ENCODE peak calls at places on chromosomes 11 and 22, in seven cellular contexts. M is coronary artery, H is heart left ventricle, A is body of pancreas, P is fibroblast of lung, D is cardiac muscle cell, B is H9. V is an unnamed sample.

GRCh38 chr22:19195796-19196731 is 17.5 kb upstream of the SLC25A1 start:
- DNase-seq in D (no peak), B (no peak), M (no peak), P (no peak), A (no peak), H (no peak), V (peak)

GRCh38 chr22:18118345-18118915 is 7.8 kb downstream of the TUBA8 start:
- DNase-seq in D (no peak), A (no peak), M (no peak), B (no peak), P (no peak), H (no peak), V (no peak)

GRCh38 chr11:79007811-79008294 is 433.0 kb downstream of the TENM4 start:
- DNase-seq in D (no peak), H (no peak), P (no peak), M (no peak), A (no peak), B (no peak), V (no peak)

GRCh38 chr11:111512296-111513239 is at the start of gene BTG4:
- DNase-seq in A (no peak), P (peak), H (no peak), M (no peak), D (peak), B (peak), V (no peak)

GRCh38 chr11:316031-316701 is 2.3 kb downstream of the IFITM1 start:
- DNase-seq in P (no peak), B (peak), D (no peak), H (peak), M (peak), A (no peak), V (peak)

GRCh38 chr11:2510626-2511402 is 66.0 kb downstream of the KCNQ1 start:
- DNase-seq in A (no peak), P (no peak), B (no peak), H (peak), D (no peak), M (peak), V (peak)

GRCh38 chr11:76823481-76824028 is 37.2 kb upstream of the ACER3 start:
- DNase-seq in A (no peak), P (peak), B (peak), M (no peak), D (peak), H (peak), V (no peak)

GRCh38 chr11:278001-278951 is at the start of gene NLRP6:
- DNase-seq in M (no peak), P (no peak), D (no peak), A (peak), B (no peak), H (peak), V (peak)

GRCh38 chr11:96112192-96113099 is 188.5 kb upstream of the MTMR2 start:
- DNase-seq in D (peak), A (no peak), H (no peak), M (no peak), P (no peak), B (no peak), V (no peak)

GRCh38 chr22:45805413-45805812 is 133.8 kb downstream of the ATXN10 start:
- DNase-seq in D (peak), M (no peak), A (no peak), B (no peak), H (no peak), P (peak), V (no peak)

GRCh38 chr22:49015993-49016908 is 811.4 kb downstream of the BRD1 start:
- DNase-seq in P (no peak), M (peak), A (no peak), B (peak), D (no peak), H (peak), V (peak)

GRCh38 chr11:35163209-35163608 is 24.2 kb downstream of the CD44 start:
- DNase-seq in B (no peak), D (no peak), H (no peak), P (peak), A (no peak), M (no peak), V (no peak)

GRCh38 chr22:39526736-39527171 is 5.8 kb downstream of the RPS19BP1 start:
- DNase-seq in M (no peak), A (no peak), B (no peak), P (no peak), D (no peak), H (peak), V (no peak)

GRCh38 chr11:117187799-117188481 is 9.4 kb downstream of the SIDT2 start:
- DNase-seq in M (peak), P (no peak), H (peak), A (no peak), D (no peak), B (no peak), V (peak)

GRCh38 chr22:43393132-43393844 is 18.5 kb upstream of the MPPED1 start:
- DNase-seq in P (no peak), A (no peak), B (no peak), M (no peak), H (no peak), D (no peak), V (no peak)

GRCh38 chr11:76598426-76598839 is 72.1 kb downstream of the LRRC32 start:
- DNase-seq in D (peak), P (peak), B (peak), M (peak), H (no peak), A (no peak), V (no peak)

GRCh38 chr11:128157423-128158298 is 429.7 kb downstream of the ETS1 start:
- DNase-seq in P (peak), B (peak), M (no peak), H (no peak), D (peak), A (peak), V (no peak)

GRCh38 chr11:47590026-47590861 is 3.8 kb downstream of the FAM180B start:
- DNase-seq in M (no peak), H (no peak), D (peak), B (peak), A (no peak), P (peak), V (no peak)

GRCh38 chr11:108870373-108871020 is 205.6 kb downstream of the DDX10 start:
- DNase-seq in A (no peak), D (peak), H (no peak), P (peak), B (no peak), M (no peak), V (no peak)

GRCh38 chr22:36328635-36329216 is 59.0 kb downstream of the MYH9 start:
- DNase-seq in H (peak), D (peak), B (no peak), P (peak), M (no peak), A (peak), V (no peak)

GRCh38 chr11:110366234-110366633 is 63.5 kb upstream of the FDX1 start:
- DNase-seq in B (no peak), D (peak), H (peak), M (no peak), A (peak), P (peak), V (no peak)

GRCh38 chr11:45556851-45557707 is 108.3 kb downstream of the CHST1 start:
- DNase-seq in M (no peak), P (peak), B (no peak), H (peak), A (no peak), D (peak), V (no peak)

GRCh38 chr11:60161766-60162165 is 21.1 kb downstream of the MS4A6A start:
- DNase-seq in D (no peak), P (no peak), H (no peak), M (no peak), B (no peak), A (no peak), V (no peak)

GRCh38 chr11:50072226-50073112 is 39.8 kb downstream of the OR4C45 start:
- DNase-seq in A (no peak), D (no peak), M (no peak), H (no peak), P (no peak), B (no peak), V (no peak)

GRCh38 chr11:62487698-62488551 is 58.7 kb downstream of the AHNAK start:
- DNase-seq in P (no peak), M (no peak), A (no peak), B (no peak), D (no peak), H (no peak), V (no peak)

GRCh38 chr11:66734215-66734614 is 5.2 kb upstream of the SPTBN2 start:
- DNase-seq in M (peak), D (no peak), A (no peak), H (no peak), P (no peak), B (no peak), V (no peak)

GRCh38 chr22:35454416-35455054 is 54.6 kb downstream of the MCM5 start:
- DNase-seq in A (no peak), H (no peak), D (no peak), M (no peak), B (no peak), P (no peak), V (no peak)

GRCh38 chr11:73217131-73217809 is 811 bp upstream of the P2RY2 start:
- DNase-seq in B (no peak), H (peak), M (no peak), P (no peak), A (peak), D (no peak), V (peak)

GRCh38 chr22:47083379-47083986 is 321.0 kb downstream of the TBC1D22A start:
- DNase-seq in A (no peak), M (no peak), D (no peak), P (no peak), H (no peak), B (peak), V (no peak)

GRCh38 chr22:50326959-50327710 is at the start of gene DENND6B:
- DNase-seq in H (peak), A (peak), D (peak), M (peak), B (peak), P (peak), V (no peak)
- TF ChIP-seq CTCF in H (peak), A (peak), D (no peak), M (peak), B (peak), P (peak), V (peak)

DNA sequence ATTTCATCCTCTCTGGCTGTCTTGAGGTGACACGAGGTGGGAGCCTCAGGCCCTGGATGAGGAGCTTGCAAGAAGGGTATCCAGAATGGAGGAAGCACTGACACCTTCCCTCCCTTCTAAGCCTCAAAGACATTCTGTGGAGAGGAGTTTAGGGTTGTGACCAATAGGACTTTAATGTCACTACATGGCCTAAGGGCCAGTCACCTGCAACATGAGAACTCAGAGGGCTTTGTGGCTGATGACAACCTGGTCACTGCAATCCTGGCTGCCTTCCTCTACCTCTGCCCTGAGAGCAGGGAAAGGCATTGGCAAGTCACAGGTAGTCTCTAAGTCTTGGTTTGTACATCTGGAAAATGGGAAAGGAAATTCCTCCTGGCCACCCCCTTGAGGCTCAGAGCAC is 33.7 kb downstream of the PISD start:
- DNase-seq in D (no peak), M (no peak), P (no peak), B (no peak), H (no peak), A (no peak), V (no peak)
- TF ChIP-seq CTCF in D (no peak), M (no peak), P (no peak), B (no peak), H (no peak), A (no peak), V (no peak)

GRCh38 chr11:64317325-64317960 is at the start of gene TRMT112:
- DNase-seq in P (peak), B (peak), D (peak), A (peak), H (peak), M (peak), V (peak)

GRCh38 chr11:64312947-64313346 is 4.4 kb downstream of the TRMT112 start:
- DNase-seq in M (no peak), D (no peak), B (no peak), P (no peak), H (no peak), A (no peak), V (no peak)

GRCh38 chr11:64314805-64315561 is 2.4 kb downstream of the TRMT112 start:
- DNase-seq in P (no peak), B (no peak), A (no peak), D (no peak), H (no peak), M (no peak), V (peak)

GRCh38 chr11:64313491-64314145 is 3.7 kb downstream of the TRMT112 start:
- DNase-seq in B (no peak), P (no peak), H (peak), D (peak), M (no peak), A (no peak), V (no peak)

DNA sequence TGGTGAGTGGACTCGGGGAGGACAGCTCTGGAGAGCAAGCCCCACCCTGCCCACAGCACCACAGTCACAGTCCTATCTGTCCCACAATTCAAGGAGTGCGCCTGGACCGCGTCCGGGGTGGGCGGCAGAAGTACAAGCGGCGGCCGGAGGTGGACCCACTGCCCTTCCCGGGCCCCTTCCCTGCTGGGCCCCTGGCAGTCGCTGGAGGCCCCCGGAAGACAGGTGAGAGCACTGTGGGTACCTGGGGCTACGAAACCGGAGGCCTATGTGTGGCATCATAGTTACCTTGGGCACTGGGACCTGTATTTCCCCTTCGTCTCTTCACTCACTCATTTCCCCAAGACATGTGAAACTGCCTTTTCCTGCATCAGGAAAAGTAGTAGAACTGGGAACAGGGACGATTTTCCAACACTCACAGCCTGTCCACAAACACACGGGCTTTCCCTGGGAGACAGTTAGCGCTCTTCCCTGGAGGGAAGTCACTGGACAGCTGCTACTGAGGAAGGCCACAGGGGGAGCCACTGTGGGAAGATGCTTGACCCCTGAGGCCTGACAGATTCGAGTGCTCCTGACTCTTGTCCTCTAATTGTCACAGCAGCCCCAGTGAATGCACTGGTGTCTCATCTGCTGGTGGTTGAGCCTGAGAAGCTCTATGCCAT is 3.1 kb downstream of the TRMT112 start:
- DNase-seq in H (no peak), P (no peak), M (no peak), D (no peak), A (no peak), B (no peak), V (peak)
- TF ChIP-seq CTCF in H (no peak), P (no peak), M (no peak), D (peak), A (no peak), B (peak), V (peak)

GRCh38 chr11:57641011-57641410 is 8.7 kb downstream of the YPEL4 start:
- DNase-seq in B (peak), A (no peak), P (no peak), D (peak), H (no peak), M (no peak), V (no peak)
- TF ChIP-seq CTCF in B (no peak), A (peak), P (peak), D (peak), H (peak), M (no peak), V (no peak)

GRCh38 chr11:63641727-63642126 is 27.5 kb upstream of the PLAAT3 start:
- DNase-seq in P (peak), A (no peak), H (no peak), B (no peak), M (no peak), D (peak), V (no peak)

GRCh38 chr11:63635762-63636465 is 21.7 kb upstream of the PLAAT3 start:
- DNase-seq in P (peak), D (peak), B (peak), H (peak), A (peak), M (no peak), V (no peak)

GRCh38 chr11:63643205-63643604 is 28.0 kb downstream of the ATL3 start:
- DNase-seq in A (peak), M (no peak), P (no peak), B (no peak), H (no peak), D (no peak), V (no peak)

GRCh38 chr11:63639195-63639832 is 25.1 kb upstream of the PLAAT3 start:
- DNase-seq in B (no peak), D (peak), M (no peak), A (no peak), P (peak), H (no peak), V (no peak)
- TF ChIP-seq CTCF in B (peak), D (peak), M (peak), A (peak), P (no peak), H (no peak), V (peak)

DNA sequence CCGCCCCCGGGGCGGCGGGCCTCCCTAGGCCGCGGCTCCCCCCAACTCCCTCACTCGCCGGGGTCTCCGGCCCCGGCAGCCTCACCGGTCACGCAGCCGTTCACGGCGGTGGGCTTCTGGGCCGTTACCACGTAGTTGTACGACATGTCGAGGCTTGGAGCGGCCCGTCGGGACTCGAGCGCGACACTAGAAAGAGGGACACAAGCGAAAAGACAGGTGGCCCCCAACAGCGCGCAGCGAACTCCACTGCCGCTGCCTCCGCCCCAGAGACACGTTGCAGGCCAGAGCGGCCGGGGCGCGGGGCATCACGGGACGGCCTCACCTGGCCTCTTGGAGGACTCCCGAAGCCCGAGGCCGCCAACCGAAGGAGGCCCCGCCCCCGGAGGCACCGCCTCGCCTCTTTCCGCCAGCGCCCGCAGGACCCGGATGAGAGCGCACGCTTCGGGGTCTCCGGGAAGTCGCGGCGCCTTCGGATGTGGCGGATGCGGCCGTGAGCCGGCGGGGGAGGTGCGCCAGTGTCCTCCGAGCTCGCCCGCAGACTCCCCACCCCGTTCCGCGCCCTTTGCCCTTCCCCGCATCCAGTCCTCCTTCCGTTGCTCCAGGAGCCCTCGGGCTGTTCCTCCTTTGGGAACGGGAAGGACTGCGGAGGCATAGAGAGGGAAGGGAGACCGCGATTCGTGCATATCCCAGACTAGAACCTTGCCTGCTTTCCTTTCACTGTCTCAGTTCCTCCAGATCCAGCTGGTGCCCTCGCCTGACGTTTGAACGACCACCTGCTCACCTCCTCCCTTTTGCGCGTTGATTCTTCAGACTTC is at the start of the genes DDB1 and TKFC:
- DNase-seq in D (peak), H (peak), M (peak), A (peak), P (peak), B (peak), V (peak)
- TF ChIP-seq CTCF in D (no peak), H (no peak), M (no peak), A (no peak), P (no peak), B (no peak), V (no peak)

GRCh38 chr22:29700949-29701927 is 18.6 kb upstream of the CABP7 start:
- DNase-seq in P (peak), H (no peak), B (peak), D (peak), A (peak), M (no peak), V (no peak)
- TF ChIP-seq CTCF in P (no peak), H (no peak), B (peak), D (peak), A (peak), M (no peak), V (peak)

GRCh38 chr22:28935140-28935539 is 51.8 kb downstream of the ZNRF3 start:
- DNase-seq in B (no peak), H (no peak), P (no peak), M (no peak), A (no peak), D (no peak), V (no peak)
- TF ChIP-seq CTCF in B (no peak), H (no peak), P (no peak), M (no peak), A (no peak), D (no peak), V (no peak)

GRCh38 chr22:21815958-21816357 is 51.5 kb downstream of the MAPK1 start:
- DNase-seq in P (no peak), B (no peak), M (no peak), A (no peak), D (no peak), H (no peak), V (no peak)

GRCh38 chr22:21815357-21815756 is 52.1 kb downstream of the MAPK1 start:
- DNase-seq in D (no peak), H (no peak), M (no peak), P (no peak), B (no peak), A (no peak), V (no peak)

GRCh38 chr22:21807545-21807944 is 59.9 kb downstream of the MAPK1 start:
- DNase-seq in H (no peak), A (no peak), D (peak), M (no peak), B (no peak), P (no peak), V (no peak)

GRCh38 chr22:21808130-21808529 is 59.3 kb downstream of the MAPK1 start:
- DNase-seq in A (no peak), B (no peak), H (no peak), P (no peak), D (no peak), M (no peak), V (no peak)

GRCh38 chr22:21811982-21812381 is 55.5 kb downstream of the MAPK1 start:
- DNase-seq in D (no peak), H (no peak), B (no peak), P (no peak), A (no peak), M (no peak), V (no peak)
- TF ChIP-seq CTCF in D (no peak), H (no peak), B (no peak), P (no peak), A (no peak), M (no peak), V (no peak)

DNA sequence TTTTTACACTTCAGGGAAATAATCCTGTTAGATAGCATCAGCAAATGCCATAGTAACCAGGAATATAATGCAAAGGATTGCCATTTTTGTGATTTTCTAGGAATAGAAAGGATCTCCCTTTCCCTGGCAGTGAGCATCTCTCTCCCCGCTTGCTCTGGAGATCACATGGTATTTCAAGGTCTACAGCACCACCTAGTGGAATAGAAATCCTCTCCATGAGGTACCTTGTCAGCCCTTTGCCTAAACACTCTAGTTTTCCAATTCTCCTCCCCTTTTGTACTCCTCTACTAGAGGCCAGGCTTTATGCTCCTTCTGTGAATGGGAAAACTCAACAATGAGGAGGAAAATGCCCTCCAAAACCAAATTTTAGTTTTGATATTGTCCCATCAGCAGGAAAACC is 78.4 kb downstream of the XRRA1 start:
- DNase-seq in A (no peak), B (no peak), P (peak), H (no peak), D (peak), M (no peak), V (no peak)
- TF ChIP-seq CTCF in A (no peak), B (peak), P (peak), H (peak), D (peak), M (no peak), V (peak)

V was measured in chondrocyte.